ENCODE peak calls at places on chromosomes 16 and 17, in eight cellular contexts. X, O, H, W, C, D, Z and J are unnamed samples.
A peak's percentile ranks its signal among the peaks of the same experiment; 100 is the strongest.

GRCh38 chr17:48102700-48103378 is 1.6 kb upstream of the CBX1 start:
- DNase-seq in X (no peak), O (no peak), H (no peak), W (no peak), C (no peak), D (no peak), Z (no peak), J (no peak)

GRCh38 chr17:44105483-44105882 is 18.0 kb downstream of the HDAC5 start:
- DNase-seq in X (no peak), O (no peak), H (no peak), W (no peak), C (no peak), D (no peak), Z (no peak), J (no peak)

GRCh38 chr17:37056622-37057021 is 107.9 kb downstream of the AATF start:
- DNase-seq in X (no peak), O (no peak), H (no peak), W (no peak), C (no peak), D (no peak), Z (no peak), J (no peak)

GRCh38 chr17:1487939-1488825 is 4.3 kb downstream of the MYO1C start:
- DNase-seq in X (peak; percentile 90), O (peak; percentile 95), H (peak; percentile 93), W (peak; percentile 56), C (peak; percentile 92), D (peak; percentile 83), Z (peak; percentile 93), J (peak; percentile 84)

GRCh38 chr16:57093845-57094564 is 1.6 kb downstream of the CPNE2 start:
- DNase-seq in X (peak; percentile 77), O (no peak), H (no peak), W (no peak), C (peak; percentile 72), D (no peak), Z (no peak), J (no peak)

GRCh38 chr16:1338855-1339675 is 5.6 kb downstream of the BAIAP3 start:
- DNase-seq in X (no peak), O (no peak), H (no peak), W (no peak), C (peak; percentile 67), D (no peak), Z (no peak), J (no peak)

GRCh38 chr17:61431594-61432311 is 20.5 kb upstream of the TBX4 start:
- DNase-seq in X (no peak), O (no peak), H (no peak), W (no peak), C (no peak), D (no peak), Z (no peak), J (no peak)

GRCh38 chr17:79000396-79001189 is 9.0 kb downstream of the CANT1 start:
- DNase-seq in X (no peak), O (peak; percentile 62), H (no peak), W (no peak), C (peak; percentile 42), D (no peak), Z (peak; percentile 12), J (no peak)

GRCh38 chr17:5730373-5730772 is 146.1 kb upstream of the NLRP1 start:
- DNase-seq in X (no peak), O (no peak), H (no peak), W (no peak), C (no peak), D (no peak), Z (no peak), J (no peak)

GRCh38 chr17:18166894-18167293 is 16.7 kb upstream of the ALKBH5 start:
- DNase-seq in X (no peak), O (no peak), H (no peak), W (no peak), C (no peak), D (no peak), Z (no peak), J (no peak)

GRCh38 chr17:1563786-1564613 is 1.4 kb upstream of the PITPNA start:
- DNase-seq in X (no peak), O (no peak), H (no peak), W (no peak), C (no peak), D (no peak), Z (no peak), J (no peak)

GRCh38 chr16:81397879-81398516 is 46.6 kb upstream of the CMIP start:
- DNase-seq in X (no peak), O (no peak), H (no peak), W (no peak), C (peak; percentile 40), D (no peak), Z (no peak), J (no peak)

GRCh38 chr17:40486513-40487370 is 14.7 kb downstream of the TNS4 start:
- DNase-seq in X (no peak), O (no peak), H (no peak), W (no peak), C (no peak), D (no peak), Z (no peak), J (no peak)

GRCh38 chr17:81511550-81511799 is 1.1 kb downstream of the ACTG1 start:
- DNase-seq in X (no peak), O (no peak), H (no peak), W (no peak), C (no peak), D (no peak), Z (no peak), J (peak; percentile 10)

GRCh38 chr16:49754495-49755290 is 101.2 kb downstream of the ZNF423 start:
- DNase-seq in X (peak; percentile 20), O (no peak), H (no peak), W (no peak), C (peak; percentile 48), D (no peak), Z (no peak), J (no peak)

DNA sequence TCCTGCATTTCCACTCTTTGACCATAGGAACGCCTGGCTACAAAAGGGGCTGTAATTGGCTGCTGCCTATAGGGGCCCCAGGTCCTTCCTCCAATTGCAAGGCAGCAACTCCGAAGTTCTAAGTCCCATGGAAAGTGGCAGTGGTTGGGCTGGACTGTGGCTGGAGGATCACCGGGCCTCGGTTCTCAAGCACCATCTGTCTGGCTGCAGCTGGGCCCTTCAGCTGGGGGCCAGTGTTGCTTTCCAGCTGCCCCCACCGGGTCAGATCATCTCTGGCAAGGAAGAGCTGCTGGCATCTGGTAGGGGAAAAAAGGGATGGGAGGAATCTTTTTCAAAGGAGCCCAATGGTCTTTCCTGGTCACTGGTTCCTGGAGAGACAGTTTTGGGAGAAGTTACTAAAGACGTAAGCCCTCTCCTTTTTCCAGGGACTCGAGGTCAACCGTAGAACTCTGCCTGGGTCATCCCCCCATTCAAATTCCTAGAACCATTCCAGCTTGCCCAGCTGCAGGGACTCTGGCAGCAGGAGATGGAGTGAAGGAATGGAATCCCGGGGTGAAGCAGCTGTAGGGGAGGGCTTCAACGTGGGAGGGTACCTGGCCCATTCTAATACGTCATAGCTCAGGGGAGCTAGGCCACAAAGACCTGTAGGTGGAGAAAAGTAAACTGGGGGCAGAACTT is 13.3 kb upstream of the MRPS23 start:
- DNase-seq in X (no peak), O (no peak), H (no peak), W (no peak), C (no peak), D (no peak), Z (peak; percentile 12), J (no peak)
- TF ChIP-seq CTCF in X (no peak), O (no peak), H (no peak), W (no peak), C (no peak), D (no peak), Z (no peak), J (no peak)

GRCh38 chr16:87166934-87167333 is 150.3 kb downstream of the C16orf95 start:
- DNase-seq in X (no peak), O (no peak), H (no peak), W (no peak), C (no peak), D (no peak), Z (no peak), J (no peak)

GRCh38 chr16:87166321-87166720 is 150.9 kb downstream of the C16orf95 start:
- DNase-seq in X (no peak), O (no peak), H (no peak), W (no peak), C (no peak), D (no peak), Z (no peak), J (no peak)

GRCh38 chr16:87163637-87164036 is 153.6 kb downstream of the C16orf95 start:
- DNase-seq in X (no peak), O (no peak), H (no peak), W (no peak), C (no peak), D (no peak), Z (no peak), J (no peak)

GRCh38 chr16:87165885-87166284 is 151.3 kb downstream of the C16orf95 start:
- DNase-seq in X (no peak), O (no peak), H (no peak), W (no peak), C (no peak), D (no peak), Z (no peak), J (no peak)

DNA sequence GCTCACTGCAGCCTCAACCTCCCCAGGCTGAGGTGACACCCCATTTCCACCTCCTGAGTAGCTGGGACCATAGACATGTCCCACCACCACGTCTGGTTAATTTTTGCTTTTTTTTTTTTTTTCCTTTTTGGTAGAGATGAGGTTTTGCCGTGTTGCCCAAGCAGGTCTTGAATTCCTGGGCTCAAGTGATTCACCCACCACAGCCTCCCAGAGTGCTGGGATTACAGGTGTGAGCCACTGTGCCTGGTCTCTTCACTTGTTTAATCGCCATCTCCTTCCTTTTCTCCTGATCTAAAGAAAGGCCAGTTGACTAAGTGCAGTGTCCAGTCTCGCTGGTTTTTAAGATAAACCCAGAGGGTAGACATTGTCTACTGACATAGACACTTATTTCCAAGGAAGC is 152.0 kb downstream of the C16orf95 start:
- DNase-seq in X (no peak), O (no peak), H (no peak), W (no peak), C (no peak), D (no peak), Z (no peak), J (no peak)
- TF ChIP-seq CTCF in X (no peak), O (no peak), H (no peak), W (no peak), C (no peak), D (no peak), Z (no peak), J (no peak)

DNA sequence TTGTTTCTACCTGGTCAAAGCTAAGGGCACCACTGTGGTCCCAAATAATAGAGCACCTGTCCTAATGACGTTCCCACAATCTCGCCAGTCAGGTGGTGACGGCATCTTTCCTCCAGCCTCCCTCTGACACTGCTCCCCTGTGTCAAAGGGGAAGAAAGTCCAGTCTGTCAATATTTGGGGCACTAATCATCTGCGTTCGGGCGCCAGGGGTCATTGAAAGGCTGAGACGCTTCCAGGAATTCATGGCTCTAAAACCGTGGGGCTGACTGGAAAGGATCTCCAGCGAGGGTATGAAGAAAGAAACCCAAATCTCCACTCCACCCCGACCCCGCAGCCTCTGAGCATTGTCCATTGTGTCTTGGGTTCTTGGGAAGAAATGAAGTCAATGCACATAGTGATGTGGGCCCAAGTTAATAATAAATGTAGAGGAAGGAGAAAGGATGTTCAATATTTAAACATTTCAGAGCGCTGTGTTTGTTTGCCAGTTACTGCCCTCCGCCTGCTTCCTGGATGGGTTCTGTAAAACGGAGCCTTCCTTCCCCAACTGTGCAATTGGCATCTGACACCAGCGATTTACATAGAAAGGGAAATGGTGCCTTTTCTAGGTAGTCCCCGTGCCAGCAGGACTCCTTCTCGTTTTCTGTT is 103.2 kb downstream of the SOCS1 start:
- DNase-seq in X (no peak), O (no peak), H (no peak), W (no peak), C (no peak), D (no peak), Z (no peak), J (no peak)
- TF ChIP-seq CTCF in X (no peak), O (no peak), H (no peak), W (no peak), C (no peak), D (no peak), Z (no peak), J (no peak)

GRCh38 chr16:67415872-67416793 is at the start of gene ZDHHC1:
- DNase-seq in X (peak; percentile 76), O (peak; percentile 80), H (peak; percentile 91), W (no peak), C (peak; percentile 78), D (no peak), Z (peak; percentile 83), J (peak; percentile 72)
- TF ChIP-seq CTCF in X (peak; percentile 54), O (peak; percentile 24), H (peak; percentile 77), W (peak; percentile 27), C (peak; percentile 58), D (no peak), Z (peak; percentile 69), J (peak; percentile 62)